ENCODE peak calls at places on chromosomes 6 and 20, in nine cellular contexts. G is NCI-H1417 treated with DMSO at 0.1 percent for 48 hours; H is T-cell; T is activated T-helper 1 cell treated with anti-CD3 and anti-CD28 coated beads, Interleukin-2, amount 50 U/mL, for 16 hours; O is uterus; C is bronchial epithelial cell; Q is sigmoid colon; E is GM23338; B is AG10803. D is an unnamed sample.

GRCh38 chr6:158653577-158654354 is 3.9 kb downstream of the SYTL3 start:
- DNase-seq in G (no peak), H (peak), T (peak), O (no peak), C (no peak), Q (no peak), E (no peak), B (peak), D (no peak)

GRCh38 chr6:52635049-52635577 is 35.8 kb upstream of the TMEM14A start:
- DNase-seq in G (no peak), H (no peak), T (no peak), O (no peak), C (no peak), Q (no peak), E (peak), B (no peak), D (no peak)

GRCh38 chr6:9248125-9248524 is 812.8 kb upstream of the SLC35B3 start:
- DNase-seq in G (no peak), H (no peak), T (no peak), O (no peak), C (peak), Q (no peak), E (no peak), B (peak), D (no peak)

GRCh38 chr6:139256087-139256486 is 35.7 kb downstream of the TXLNB start:
- DNase-seq in G (no peak), H (no peak), T (no peak), O (no peak), C (no peak), Q (no peak), E (no peak), B (peak), D (no peak)

GRCh38 chr6:33417127-33417902 is 592 bp downstream of the CUTA start:
- DNase-seq in G (no peak), H (no peak), T (no peak), O (no peak), C (peak), Q (no peak), E (peak), B (peak), D (no peak)

GRCh38 chr6:47479874-47480273 is 2.3 kb downstream of the CD2AP start:
- DNase-seq in G (no peak), H (no peak), T (no peak), O (no peak), C (no peak), Q (no peak), E (no peak), B (no peak), D (no peak)

GRCh38 chr6:54010340-54011276 is 100.6 kb upstream of the MLIP start:
- DNase-seq in G (no peak), H (no peak), T (no peak), O (no peak), C (no peak), Q (no peak), E (no peak), B (peak), D (peak)

GRCh38 chr6:149636116-149636515 is 12.4 kb downstream of the KATNA1 start:
- DNase-seq in G (no peak), H (no peak), T (no peak), O (no peak), C (peak), Q (no peak), E (peak), B (peak), D (peak)

GRCh38 chr6:9520417-9521151 is 894.3 kb downstream of the TFAP2A start:
- DNase-seq in G (no peak), H (no peak), T (no peak), O (no peak), C (peak), Q (no peak), E (no peak), B (peak), D (no peak)

GRCh38 chr6:148285205-148285604 is 57.4 kb upstream of the SASH1 start:
- DNase-seq in G (no peak), H (no peak), T (no peak), O (no peak), C (no peak), Q (no peak), E (no peak), B (no peak), D (no peak)

GRCh38 chr6:161226005-161226964 is 47.6 kb downstream of the AGPAT4 start:
- DNase-seq in G (no peak), H (peak), T (no peak), O (no peak), C (no peak), Q (no peak), E (no peak), B (no peak), D (no peak)

GRCh38 chr6:27839303-27840081 is 72.7 kb downstream of the OR2B2 start:
- DNase-seq in G (no peak), H (no peak), T (no peak), O (peak), C (peak), Q (no peak), E (no peak), B (peak), D (peak)

GRCh38 chr6:52227495-52227894 is 16.8 kb downstream of the IL17F start:
- DNase-seq in G (no peak), H (no peak), T (peak), O (no peak), C (no peak), Q (no peak), E (no peak), B (no peak), D (no peak)

GRCh38 chr20:20780127-20780822 is 67.8 kb upstream of the RALGAPA2 start:
- DNase-seq in G (no peak), H (peak), T (no peak), O (no peak), C (peak), Q (peak), E (peak), B (peak), D (no peak)

GRCh38 chr20:3316131-3316530 is 77.1 kb upstream of the SLC4A11 start:
- DNase-seq in G (no peak), H (no peak), T (no peak), O (no peak), C (no peak), Q (no peak), E (no peak), B (no peak), D (no peak)

GRCh38 chr20:658202-658601 is 5.2 kb upstream of the SRXN1 start:
- DNase-seq in G (no peak), H (no peak), T (no peak), O (no peak), C (no peak), Q (no peak), E (no peak), B (no peak), D (no peak)

GRCh38 chr20:4064118-4064962 is 49.0 kb upstream of the RNF24 start:
- DNase-seq in G (no peak), H (no peak), T (no peak), O (peak), C (peak), Q (peak), E (peak), B (peak), D (no peak)